ENCODE peak calls at places on chromosomes 7 and 10, in ten cellular contexts. W is Peyer's patch, E is mucosa of descending colon, M is brain microvascular endothelial cell, Y is kidney, T is nephron progenitor cell, S is GM13977, N is tibial artery, K is activated B cell treated with CpG ODN at 0.5 μM for 24 hours, J is foreskin fibroblast. U is an unnamed sample.

GRCh38 chr10:123743441-123744225 is 77.5 kb downstream of the GPR26 start:
- DNase-seq in K (no peak), N (no peak), W (peak; percentile 39), S (no peak), E (no peak), T (no peak), J (no peak), Y (no peak), M (no peak), U (no peak)

GRCh38 chr7:73329861-73330581 is 2.1 kb downstream of the FKBP6 start:
- DNase-seq in S (no peak), M (peak; percentile 19), J (peak; percentile 66), N (no peak), K (no peak), T (no peak), E (no peak), Y (no peak), W (no peak), U (no peak)

GRCh38 chr10:131198843-131199242 is 112.7 kb downstream of the TCERG1L start:
- DNase-seq in Y (peak; percentile 42), W (peak; percentile 25), K (no peak), T (no peak), M (no peak), N (no peak), J (no peak), S (no peak), E (no peak), U (no peak)

GRCh38 chr7:157228864-157229422 is 90.2 kb downstream of the UBE3C start:
- DNase-seq in J (peak; percentile 66), M (peak; percentile 42), Y (no peak), S (no peak), E (no peak), T (peak; percentile 26), W (no peak), K (no peak), N (no peak), U (no peak)

GRCh38 chr7:3892167-3892566 is 591.1 kb downstream of the SDK1 start:
- DNase-seq in N (no peak), S (no peak), E (no peak), T (no peak), M (no peak), J (no peak), W (no peak), Y (no peak), K (no peak), U (no peak)

GRCh38 chr10:130715686-130716670 is 579.8 kb downstream of the GLRX3 start:
- DNase-seq in J (no peak), S (no peak), M (no peak), K (no peak), E (no peak), Y (no peak), W (no peak), T (no peak), N (no peak), U (no peak)

GRCh38 chr7:132255898-132256297 is 320.4 kb downstream of the PLXNA4 start:
- DNase-seq in N (no peak), E (no peak), J (peak; percentile 3), K (no peak), M (no peak), T (no peak), S (no peak), W (no peak), Y (no peak), U (no peak)

GRCh38 chr10:32411797-32412498 is 34.0 kb upstream of the CCDC7 start:
- DNase-seq in K (no peak), N (no peak), M (no peak), E (no peak), W (no peak), Y (no peak), J (no peak), T (no peak), S (no peak), U (no peak)

GRCh38 chr10:78139336-78139735 is 105.7 kb downstream of the RPS24 start:
- DNase-seq in M (no peak), J (no peak), N (no peak), W (no peak), E (no peak), T (peak; percentile 9), S (no peak), K (no peak), Y (no peak), U (no peak)

GRCh38 chr10:33402748-33403147 is 68.3 kb upstream of the NRP1 start:
- DNase-seq in M (no peak), Y (no peak), N (no peak), T (no peak), K (no peak), S (no peak), W (no peak), E (no peak), J (no peak), U (no peak)

DNA sequence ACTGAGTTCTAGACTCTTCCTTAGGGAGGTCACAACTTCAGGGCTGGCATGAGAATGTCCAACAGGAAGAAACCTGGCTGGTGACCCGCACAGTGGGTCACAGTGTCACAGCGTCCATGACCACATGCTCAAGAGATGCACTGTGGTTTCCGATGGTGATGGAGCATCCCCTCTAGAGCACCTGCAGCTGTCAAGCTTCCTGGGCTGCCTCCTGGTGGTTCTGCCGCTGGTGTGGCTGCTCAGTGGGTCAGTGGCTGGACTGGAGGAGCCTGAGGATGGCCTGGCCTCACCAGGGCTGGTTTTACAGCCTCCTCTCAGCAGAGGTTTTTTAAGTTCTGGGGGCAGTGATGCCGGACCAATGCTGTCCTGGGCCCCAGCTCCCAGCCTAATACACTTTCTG is 149.3 kb downstream of the SH3PXD2A start:
- DNase-seq in J (no peak), N (no peak), W (no peak), K (no peak), Y (no peak), S (no peak), T (no peak), M (no peak), E (no peak), U (no peak)
- TF ChIP-seq CTCF in J (no peak), N (no peak), W (no peak), K (no peak), Y (no peak), S (peak; percentile 6), T (no peak), M (peak; percentile 20), E (no peak), U (no peak)

DNA sequence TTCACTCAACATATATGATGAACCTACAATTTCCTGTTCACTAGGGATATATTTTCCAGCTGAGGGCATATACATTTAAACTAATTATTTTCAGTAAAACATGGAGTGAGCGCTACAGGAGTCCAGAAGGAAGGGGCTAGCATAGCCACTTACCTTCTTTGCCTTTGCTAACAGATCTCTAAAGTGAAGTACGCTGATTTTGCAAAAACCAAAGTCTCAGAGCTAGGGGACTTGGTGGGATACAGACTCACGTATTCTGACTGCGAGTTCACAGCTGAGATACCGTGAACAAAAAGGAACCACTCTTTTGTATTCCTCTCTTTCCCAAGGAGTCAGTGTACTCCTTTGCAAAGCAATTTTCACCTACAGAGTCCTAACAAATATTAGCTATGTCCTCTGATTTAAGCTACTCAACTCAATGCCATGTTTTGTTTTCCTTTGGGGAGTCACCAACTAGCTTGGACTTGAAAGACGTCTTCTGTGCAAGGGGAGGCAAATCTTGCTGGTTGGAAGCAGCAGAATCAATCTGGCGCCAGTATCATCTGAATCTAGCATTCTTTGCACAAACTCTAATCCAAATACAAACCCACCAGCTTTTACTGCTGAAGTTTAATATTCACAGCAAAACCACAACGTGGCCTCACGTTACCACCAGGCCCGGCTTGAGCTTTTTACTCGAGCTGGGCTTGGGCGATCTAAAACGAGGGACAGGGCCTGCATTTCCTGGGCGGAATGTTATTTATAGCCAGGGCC is 658 bp downstream of the CDNF start:
- DNase-seq in E (no peak), M (no peak), N (no peak), W (no peak), T (no peak), S (no peak), K (no peak), J (no peak), Y (no peak), U (no peak)
- TF ChIP-seq CTCF in E (no peak), M (no peak), N (no peak), W (no peak), T (no peak), S (no peak), K (no peak), J (no peak), Y (no peak), U (no peak)

DNA sequence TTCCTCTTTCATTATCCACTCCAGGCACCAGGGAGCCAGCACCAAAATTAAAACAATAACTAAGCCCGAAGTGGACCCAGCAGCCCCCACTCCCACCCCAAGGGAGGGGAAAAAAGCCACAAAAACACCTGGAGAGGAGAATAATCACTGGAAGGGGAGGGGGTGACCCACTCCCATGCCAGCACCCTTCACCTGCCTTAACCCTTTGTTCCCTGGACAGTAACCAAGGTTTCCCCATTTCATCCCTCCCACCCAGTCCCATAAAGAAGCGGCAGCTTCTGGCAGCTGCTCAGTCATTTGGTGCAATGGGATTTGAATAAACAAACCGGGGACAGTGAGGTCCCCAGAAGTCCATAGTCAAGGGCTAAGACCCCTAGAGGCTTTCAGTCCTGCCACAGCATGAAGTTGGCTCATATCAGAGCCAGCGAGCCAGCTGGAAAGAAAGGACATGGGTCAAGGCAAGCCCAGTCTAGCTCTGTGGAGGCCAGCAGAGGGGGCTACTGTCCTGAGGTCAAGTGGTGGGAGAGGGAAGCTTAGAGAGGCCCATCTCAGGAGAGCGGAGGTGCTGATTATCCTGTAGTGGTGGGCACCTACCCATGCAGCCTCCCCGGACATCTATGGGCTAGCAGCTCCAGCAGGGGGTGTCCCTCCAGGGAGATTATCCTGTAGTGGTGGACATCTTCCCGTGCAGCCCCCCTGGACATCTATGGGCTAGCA is 58.8 kb upstream of the LBX1 start:
- DNase-seq in T (peak; percentile 64), E (peak; percentile 13), K (no peak), W (no peak), M (no peak), N (no peak), J (peak; percentile 45), S (no peak), Y (peak; percentile 23), U (no peak)
- TF ChIP-seq CTCF in T (no peak), E (no peak), K (no peak), W (no peak), M (peak; percentile 70), N (peak; percentile 22), J (peak; percentile 26), S (no peak), Y (no peak), U (no peak)

GRCh38 chr10:50622497-50623298 is 1.1 kb downstream of the SGMS1 start:
- DNase-seq in Y (peak; percentile 87), J (peak; percentile 72), W (peak; percentile 74), E (peak; percentile 52), M (peak; percentile 48), S (peak; percentile 48), N (peak; percentile 41), K (no peak), T (peak; percentile 58), U (peak; percentile 41)

GRCh38 chr10:50624154-50624865 is 554 bp upstream of the SGMS1 start:
- DNase-seq in N (peak; percentile 89), Y (peak; percentile 99), K (peak; percentile 98), T (peak; percentile 98), J (peak; percentile 99), W (peak; percentile 98), E (peak; percentile 96), S (peak; percentile 94), M (peak; percentile 91), U (peak; percentile 98)

GRCh38 chr10:50623299-50624153 is at the start of gene SGMS1:
- DNase-seq in S (peak; percentile 96), N (peak; percentile 79), K (peak; percentile 85), M (peak; percentile 70), Y (peak; percentile 97), T (peak; percentile 84), J (peak; percentile 96), E (peak; percentile 84), W (peak; percentile 92), U (peak; percentile 82)

GRCh38 chr10:50625663-50626062 is 1.9 kb upstream of the SGMS1 start:
- DNase-seq in N (no peak), M (no peak), S (peak; percentile 21), Y (no peak), W (no peak), K (no peak), J (peak; percentile 24), T (no peak), E (peak; percentile 19), U (no peak)

GRCh38 chr10:50624866-50625491 is 1.2 kb upstream of the SGMS1 start:
- DNase-seq in N (peak; percentile 67), K (no peak), J (peak; percentile 92), Y (no peak), M (peak; percentile 57), T (peak; percentile 68), W (peak; percentile 88), S (peak; percentile 89), E (peak; percentile 82), U (peak; percentile 66)
- TF ChIP-seq CTCF in N (peak; percentile 65), K (no peak), J (peak; percentile 73), Y (peak; percentile 46), M (peak; percentile 86), T (peak; percentile 46), W (peak; percentile 68), S (peak; percentile 52), E (peak; percentile 27), U (no peak)